ENCODE peak calls at places on chromosomes 12 and 14, in four cellular contexts. N, H, S and K are unnamed samples.

GRCh38 chr12:27624586-27624985 is 71.7 kb upstream of the REP15 start:
- DNase-seq in N (no peak), H (no peak), S (no peak), K (no peak)

GRCh38 chr14:51668870-51669269 is 17.2 kb downstream of the FRMD6 start:
- DNase-seq in N (no peak), H (no peak), S (no peak), K (no peak)

GRCh38 chr12:80625901-80626300 is 81.5 kb upstream of the MYF6 start:
- DNase-seq in N (no peak), H (no peak), S (no peak), K (no peak)

GRCh38 chr12:124551268-124552144 is 15.9 kb downstream of the NCOR2 start:
- DNase-seq in N (no peak), H (no peak), S (peak), K (peak)

GRCh38 chr12:76764856-76765255 is 941 bp downstream of the ZDHHC17 start:
- DNase-seq in N (no peak), H (no peak), S (peak), K (peak)

GRCh38 chr12:101181776-101182175 is 28.3 kb downstream of the SLC5A8 start:
- DNase-seq in N (no peak), H (no peak), S (no peak), K (no peak)

GRCh38 chr12:45745861-45746277 is 16.4 kb downstream of the ARID2 start:
- DNase-seq in N (no peak), H (no peak), S (no peak), K (peak)

GRCh38 chr14:95432152-95433093 is 84.0 kb downstream of the SYNE3 start:
- DNase-seq in N (peak), H (peak), S (no peak), K (no peak)

GRCh38 chr12:55797068-55797467 is 20.5 kb downstream of the SARNP start:
- DNase-seq in N (peak), H (no peak), S (no peak), K (peak)

GRCh38 chr14:103871596-103872480 is 24.5 kb upstream of the PPP1R13B start:
- DNase-seq in N (peak), H (no peak), S (no peak), K (peak)

GRCh38 chr14:103629503-103630121 is 601 bp downstream of the KLC1 start:
- DNase-seq in N (peak), H (peak), S (peak), K (peak)

GRCh38 chr12:115755061-115755751 is 522.3 kb downstream of the MED13L start:
- DNase-seq in N (no peak), H (no peak), S (no peak), K (no peak)

GRCh38 chr12:26939192-26939832 is 1.0 kb downstream of the FGFR1OP2 start:
- DNase-seq in N (no peak), H (no peak), S (no peak), K (peak)

GRCh38 chr14:35826218-35826951 is at the start of gene BRMS1L:
- DNase-seq in N (peak), H (peak), S (peak), K (peak)

GRCh38 chr12:116130431-116130830 is 147.1 kb downstream of the MED13L start:
- DNase-seq in N (no peak), H (no peak), S (no peak), K (peak)

GRCh38 chr12:12909995-12910391 is 18.6 kb downstream of the GPRC5A start:
- DNase-seq in N (no peak), H (peak), S (no peak), K (no peak)

GRCh38 chr14:46279327-46279726 is 372.3 kb downstream of the RPL10L start:
- DNase-seq in N (no peak), H (no peak), S (no peak), K (no peak)

GRCh38 chr14:53807580-53807979 is 149.0 kb downstream of the BMP4 start:
- DNase-seq in N (no peak), H (no peak), S (peak), K (no peak)

GRCh38 chr12:62251609-62251958 is 8.6 kb upstream of the USP15 start:
- DNase-seq in N (no peak), H (no peak), S (no peak), K (no peak)

GRCh38 chr12:2803635-2804380 is 8.7 kb upstream of the ITFG2 start:
- DNase-seq in N (no peak), H (no peak), S (no peak), K (no peak)
- TF ChIP-seq POLR2A in N (no peak), H (no peak), S (no peak), K (no peak)

GRCh38 chr14:102592969-102593840 is 756 bp downstream of the RCOR1 start:
- DNase-seq in N (peak), H (peak), S (peak), K (peak)
- TF ChIP-seq POLR2A in N (no peak), H (no peak), S (no peak), K (peak)

GRCh38 chr12:132955094-132955932 is 793 bp downstream of the ZNF605 start:
- DNase-seq in N (no peak), H (peak), S (no peak), K (peak)
- TF ChIP-seq POLR2A in N (no peak), H (no peak), S (no peak), K (no peak)

DNA sequence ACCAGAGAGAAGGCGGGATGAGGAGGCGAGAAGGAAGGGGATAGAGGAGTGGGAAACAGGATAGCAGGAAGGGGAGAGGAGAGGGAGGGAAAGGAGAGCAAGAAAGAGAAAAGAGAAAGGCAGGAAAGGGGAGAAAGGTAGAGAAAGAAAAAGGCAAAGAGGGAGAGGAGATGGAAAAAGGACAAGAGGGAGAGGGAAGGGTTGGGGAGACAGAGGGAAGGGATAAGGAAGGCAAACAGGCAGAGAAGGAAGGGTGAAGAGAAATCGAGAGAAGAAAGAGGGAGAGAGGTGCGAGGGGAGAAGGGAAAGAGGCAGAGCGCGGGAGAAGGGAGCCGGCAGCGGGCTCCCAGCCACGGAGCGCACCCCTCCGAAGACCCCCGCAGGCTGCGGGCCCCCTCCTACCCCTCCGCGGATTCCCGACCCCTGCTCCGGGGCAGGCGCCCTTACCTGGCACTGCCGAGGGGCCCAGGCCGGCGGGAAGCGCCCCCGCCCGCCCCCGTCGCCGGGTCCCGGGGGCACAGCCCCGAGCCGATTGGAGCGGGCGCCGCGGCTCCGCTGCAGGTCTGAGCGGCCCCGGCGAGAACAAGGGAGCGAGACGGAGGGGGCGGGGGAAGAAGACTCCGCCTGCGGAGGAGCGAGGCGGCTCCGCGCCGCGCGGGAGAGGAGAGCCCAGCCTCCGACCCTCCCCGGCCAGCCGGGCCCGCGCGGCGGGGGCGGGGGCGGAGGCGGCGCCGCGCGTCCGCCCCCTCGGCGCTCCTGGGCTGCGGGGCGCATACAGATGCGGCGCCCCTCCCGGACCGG is at the start of gene CDH24:
- DNase-seq in N (peak), H (peak), S (peak), K (no peak)
- TF ChIP-seq POLR2A in N (no peak), H (no peak), S (no peak), K (no peak)

GRCh38 chr12:52006726-52007157 is at the start of gene TAMALIN:
- DNase-seq in N (peak), H (peak), S (peak), K (peak)
- TF ChIP-seq POLR2A in N (no peak), H (peak), S (no peak), K (no peak)